ENCODE peak calls at places on chromosomes 11 and 22, in five cellular contexts. Z, S, P, I and K are unnamed samples.

GRCh38 chr11:7909585-7910325 is 21.3 kb downstream of the OR10A6 start:
- DNase-seq in Z (no peak), S (no peak), I (no peak), P (no peak), K (no peak)

GRCh38 chr11:82270870-82271269 is 462.8 kb downstream of the FAM181B start:
- DNase-seq in Z (no peak), I (no peak), P (no peak), S (no peak), K (no peak)

GRCh38 chr11:114075891-114076441 is 16.5 kb downstream of the ZBTB16 start:
- DNase-seq in I (peak), S (peak), Z (no peak), P (peak), K (no peak)

GRCh38 chr22:49303781-49304461 is 523.8 kb downstream of the BRD1 start:
- DNase-seq in Z (no peak), I (no peak), P (no peak), S (peak), K (peak)

GRCh38 chr22:29479417-29480261 is at the start of gene NEFH:
- DNase-seq in S (peak), Z (no peak), I (no peak), P (no peak), K (no peak)

GRCh38 chr22:27798526-27799333 is 2.8 kb downstream of the MN1 start:
- DNase-seq in S (peak), P (no peak), I (no peak), Z (no peak), K (no peak)

GRCh38 chr11:9210922-9211320 is 54.2 kb downstream of the DENND5A start:
- DNase-seq in Z (peak), I (no peak), S (no peak), P (no peak), K (no peak)

GRCh38 chr11:35478411-35479139 is 46.8 kb downstream of the PAMR1 start:
- DNase-seq in P (no peak), Z (no peak), S (no peak), I (no peak), K (no peak)

GRCh38 chr22:35930933-35931332 is 97.7 kb downstream of the RBFOX2 start:
- DNase-seq in Z (peak), I (peak), S (peak), P (no peak), K (no peak)

GRCh38 chr11:34356576-34356917 is 1.3 kb downstream of the ABTB2 start:
- DNase-seq in P (no peak), Z (peak), S (peak), I (peak), K (no peak)

GRCh38 chr11:55655096-55655495 is 6.9 kb upstream of the OR4C6 start:
- DNase-seq in I (no peak), S (no peak), P (no peak), Z (no peak), K (no peak)

GRCh38 chr11:125593113-125593761 is 585 bp downstream of the STT3A start:
- DNase-seq in Z (peak), S (no peak), P (no peak), I (no peak), K (no peak)